ENCODE peak calls at places on chromosomes 3 and 15, in six cellular contexts. F is K562, X is GM12878, O is HCT116, H is H1, E is HepG2. L is an unnamed sample.

GRCh38 chr3:158640646-158641045 is 3.7 kb upstream of the GFM1 start:
- DNase-seq in H (no peak), X (no peak), O (no peak), E (no peak), F (no peak), L (no peak)

GRCh38 chr15:71434774-71435173 is 319.5 kb downstream of the THSD4 start:
- DNase-seq in X (no peak), E (no peak), F (no peak), H (no peak), O (no peak), L (no peak)

GRCh38 chr3:13135251-13135810 is 62.1 kb upstream of the IQSEC1 start:
- DNase-seq in H (no peak), O (no peak), X (no peak), F (no peak), E (no peak), L (no peak)

GRCh38 chr3:47855461-47856383 is 52.8 kb downstream of the DHX30 start:
- DNase-seq in E (no peak), X (no peak), O (no peak), H (no peak), F (no peak), L (no peak)

GRCh38 chr3:8660781-8661180 is 16.2 kb upstream of the SSUH2 start:
- DNase-seq in H (no peak), E (no peak), F (no peak), X (no peak), O (no peak), L (no peak)

GRCh38 chr3:196737655-196738054 is 2.0 kb upstream of the PAK2 start:
- DNase-seq in X (no peak), O (no peak), E (peak), F (no peak), H (no peak), L (no peak)

GRCh38 chr3:74149466-74149865 is 465.0 kb downstream of the CNTN3 start:
- DNase-seq in X (no peak), E (no peak), H (no peak), F (no peak), O (no peak), L (no peak)

GRCh38 chr3:188491276-188491687 is 337.3 kb downstream of the LPP start:
- DNase-seq in H (no peak), O (no peak), F (no peak), E (no peak), X (no peak), L (no peak)

GRCh38 chr3:118126751-118127150 is 907.9 kb downstream of the IGSF11 start:
- DNase-seq in F (no peak), X (no peak), H (no peak), O (no peak), E (no peak), L (no peak)

GRCh38 chr3:141804778-141805639 is 41.8 kb downstream of the GRK7 start:
- DNase-seq in E (no peak), H (no peak), O (no peak), X (no peak), F (peak), L (no peak)

GRCh38 chr15:71290002-71290401 is 174.7 kb downstream of the THSD4 start:
- DNase-seq in O (no peak), X (no peak), H (no peak), E (no peak), F (no peak), L (no peak)

GRCh38 chr3:116070102-116070501 is 375.2 kb downstream of the LSAMP start:
- DNase-seq in X (no peak), H (no peak), O (no peak), E (no peak), F (no peak), L (no peak)

GRCh38 chr3:135260025-135260424 is 465.0 kb downstream of the EPHB1 start:
- DNase-seq in O (no peak), X (no peak), H (no peak), E (no peak), F (no peak), L (no peak)

GRCh38 chr15:38828031-38828532 is 263.5 kb upstream of the RASGRP1 start:
- DNase-seq in H (no peak), E (no peak), F (no peak), O (no peak), X (no peak), L (no peak)

GRCh38 chr3:149020196-149020838 is 29.0 kb downstream of the GYG1 start:
- DNase-seq in H (no peak), X (no peak), E (no peak), F (no peak), O (no peak), L (no peak)

GRCh38 chr3:17730318-17730967 is 12.0 kb downstream of the TBC1D5 start:
- DNase-seq in F (peak), H (no peak), E (peak), X (no peak), O (peak), L (no peak)

GRCh38 chr3:24614353-24614752 is 119.7 kb upstream of the THRB start:
- DNase-seq in X (no peak), F (no peak), E (no peak), H (no peak), O (no peak), L (no peak)

GRCh38 chr3:12545473-12545791 is at the start of gene MKRN2OS:
- DNase-seq in H (no peak), E (no peak), X (no peak), F (no peak), O (peak), L (peak)

DNA sequence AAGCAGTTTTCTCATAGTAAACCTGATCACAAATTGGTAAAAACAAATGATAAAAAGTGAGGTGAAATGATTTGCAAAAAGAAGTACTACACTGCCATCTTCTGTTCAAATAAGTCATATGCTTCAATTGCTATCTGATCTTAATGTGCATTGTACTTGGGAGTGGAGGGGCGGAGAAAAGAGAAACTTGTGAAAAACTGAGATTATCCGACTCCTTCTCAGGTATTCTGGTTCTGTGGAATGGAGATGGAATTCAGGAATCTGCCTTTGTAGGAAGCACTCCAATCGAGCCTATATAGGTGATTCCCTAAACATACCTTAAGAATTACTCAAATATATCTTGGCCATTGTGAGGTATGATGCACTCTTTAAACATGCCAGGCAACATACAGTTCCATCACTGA is 180.6 kb downstream of the CHL1 start:
- DNase-seq in H (no peak), F (peak), O (no peak), E (peak), X (no peak), L (no peak)
- TF ChIP-seq ATF3 in H (no peak), F (no peak), O (no peak), E (no peak), X (no peak), L (no peak)

DNA sequence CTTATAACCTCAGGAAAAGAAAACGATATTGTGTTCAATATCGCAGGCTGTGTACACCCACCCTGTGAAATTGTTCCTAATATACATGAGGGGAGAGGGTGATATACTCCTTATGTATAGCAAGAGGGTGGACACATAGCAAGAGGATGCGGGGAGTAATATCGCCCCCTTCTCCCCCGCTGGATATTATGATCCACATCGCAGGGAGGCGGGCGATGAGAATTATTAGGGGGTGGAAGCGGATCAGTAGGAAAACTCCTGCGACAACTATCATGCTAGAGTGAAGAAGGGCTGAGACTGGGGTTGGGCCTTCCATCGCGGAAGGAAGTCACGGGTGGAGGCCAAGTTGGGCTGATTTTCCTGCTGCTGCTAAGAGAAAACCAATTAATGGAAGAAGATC is 24.9 kb upstream of the BMF start:
- DNase-seq in O (no peak), E (no peak), F (no peak), X (no peak), H (no peak), L (no peak)
- TF ChIP-seq ATF3 in O (no peak), E (no peak), F (no peak), X (no peak), H (no peak), L (no peak)

GRCh38 chr15:86231864-86232801 is 152.5 kb downstream of the AGBL1 start:
- DNase-seq in F (peak), X (no peak), O (no peak), E (peak), H (no peak), L (peak)
- TF ChIP-seq ATF3 in F (no peak), X (no peak), O (no peak), E (no peak), H (no peak), L (no peak)

GRCh38 chr3:186360779-186361178 is 1.3 kb downstream of the DGKG start:
- DNase-seq in H (no peak), X (no peak), O (no peak), E (no peak), F (no peak), L (peak)
- TF ChIP-seq ATF3 in H (no peak), X (no peak), O (no peak), E (no peak), F (no peak), L (no peak)